ENCODE peak calls at places on chromosomes 3 and 15, in nine cellular contexts. U, S, H, R, Q, A, Z, K and I are unnamed samples.

GRCh38 chr3:100197876-100198275 is 62.9 kb upstream of the TBC1D23 start:
- DNase-seq in K (no peak), A (no peak), H (no peak), U (no peak), R (no peak), Q (no peak), Z (no peak), S (no peak), I (no peak)

GRCh38 chr3:56985460-56986327 is 74.8 kb upstream of the SPATA12 start:
- DNase-seq in Z (no peak), U (no peak), Q (peak; percentile 71), S (no peak), A (no peak), K (no peak), H (peak; percentile 37), R (no peak), I (no peak)

GRCh38 chr15:91578511-91578910 is 275.0 kb upstream of the SLCO3A1 start:
- DNase-seq in A (no peak), H (no peak), Z (no peak), K (no peak), S (no peak), Q (no peak), R (no peak), U (no peak), I (no peak)

GRCh38 chr3:36418296-36418695 is 38.0 kb downstream of the STAC start:
- DNase-seq in Q (peak; percentile 48), K (no peak), H (peak; percentile 37), R (no peak), Z (no peak), A (no peak), S (no peak), U (no peak), I (peak; percentile 19)

GRCh38 chr3:119257654-119258410 is 17.2 kb upstream of the B4GALT4 start:
- DNase-seq in K (no peak), H (no peak), R (no peak), U (no peak), A (no peak), S (no peak), Q (peak; percentile 3), Z (peak; percentile 73), I (no peak)

GRCh38 chr15:81386947-81387346 is 12.9 kb upstream of the TMC3 start:
- DNase-seq in S (no peak), K (no peak), U (no peak), R (no peak), Q (peak; percentile 45), A (no peak), Z (no peak), H (no peak), I (no peak)

GRCh38 chr3:11653298-11654055 is 9.8 kb upstream of the VGLL4 start:
- DNase-seq in H (no peak), A (no peak), K (no peak), Q (no peak), U (no peak), R (no peak), Z (no peak), S (peak; percentile 65), I (no peak)

GRCh38 chr3:55626284-55626675 is 139.2 kb upstream of the WNT5A start:
- DNase-seq in A (no peak), K (no peak), Z (no peak), H (no peak), U (no peak), Q (peak; percentile 40), R (no peak), S (no peak), I (no peak)

GRCh38 chr3:89108154-89108553 is 733 bp downstream of the EPHA3 start:
- DNase-seq in A (no peak), Z (no peak), R (no peak), H (no peak), S (no peak), K (no peak), U (no peak), Q (no peak), I (no peak)

GRCh38 chr3:119751423-119751822 is 30.5 kb upstream of the NR1I2 start:
- DNase-seq in Q (no peak), A (no peak), S (no peak), K (no peak), R (no peak), H (no peak), Z (no peak), U (no peak), I (no peak)

GRCh38 chr3:69649120-69649519 is 90.1 kb upstream of the MITF start:
- DNase-seq in S (no peak), Z (no peak), U (no peak), Q (peak; percentile 58), A (no peak), R (no peak), H (peak; percentile 68), K (no peak), I (peak; percentile 78)

GRCh38 chr15:98526094-98526493 is 122.2 kb upstream of the IGF1R start:
- DNase-seq in S (no peak), A (no peak), K (no peak), Q (no peak), U (no peak), H (no peak), R (no peak), Z (no peak), I (no peak)

GRCh38 chr15:28264166-28264565 is 57.8 kb downstream of the HERC2 start:
- DNase-seq in A (no peak), Q (no peak), H (no peak), S (no peak), R (no peak), K (no peak), Z (no peak), U (no peak), I (no peak)

GRCh38 chr15:31975446-31976229 is 54.7 kb upstream of the CHRNA7 start:
- DNase-seq in U (peak; percentile 80), H (no peak), A (no peak), Q (peak; percentile 57), S (peak; percentile 66), R (no peak), K (no peak), Z (no peak), I (no peak)

GRCh38 chr3:151896662-151897012 is 23.2 kb downstream of the SUCNR1 start:
- DNase-seq in S (no peak), Z (no peak), A (no peak), R (no peak), K (no peak), U (no peak), H (peak; percentile 57), Q (no peak), I (peak; percentile 90)

GRCh38 chr15:90203922-90204321 is 2.8 kb downstream of the SEMA4B start:
- DNase-seq in A (no peak), Z (no peak), K (no peak), S (no peak), H (no peak), Q (no peak), U (peak; percentile 68), R (no peak), I (no peak)

GRCh38 chr3:61371123-61371522 is 119.9 kb upstream of the FHIT start:
- DNase-seq in Z (no peak), R (no peak), U (no peak), K (no peak), Q (no peak), A (no peak), S (peak; percentile 64), H (no peak), I (no peak)

GRCh38 chr15:64095431-64095794 is 369 bp upstream of the SNX1 start:
- DNase-seq in S (no peak), K (no peak), A (no peak), Z (no peak), Q (no peak), R (no peak), U (no peak), H (no peak), I (no peak)

GRCh38 chr3:57234613-57235575 is 7.4 kb downstream of the APPL1 start:
- DNase-seq in A (no peak), R (no peak), U (no peak), Q (no peak), Z (no peak), S (no peak), H (no peak), K (no peak), I (no peak)

GRCh38 chr15:77824361-77824985 is 191.8 kb upstream of the LINGO1 start:
- DNase-seq in S (no peak), U (no peak), Z (no peak), K (no peak), Q (no peak), R (no peak), A (no peak), H (no peak), I (no peak)
- H3K27me3 ChIP-seq in S (peaks cover 37% of the 10 kb centered on the region), U (no peaks in the 10 kb centered on the region), Z (peaks cover 44% of the 10 kb centered on the region), K (peaks cover 11% of the 10 kb centered on the region), Q (peaks cover 19% of the 10 kb centered on the region), R (peaks cover 35% of the 10 kb centered on the region), A (peaks cover 18% of the 10 kb centered on the region), H (peaks cover 38% of the 10 kb centered on the region), I (peaks cover 15% of the 10 kb centered on the region)

GRCh38 chr15:74431116-74431515 is 2.6 kb downstream of the SEMA7A start:
- DNase-seq in R (no peak), U (peak; percentile 14), A (no peak), Z (no peak), H (no peak), Q (no peak), S (no peak), K (no peak), I (no peak)
- H3K27me3 ChIP-seq in R (peaks cover 37% of the 10 kb centered on the region), U (no peaks in the 10 kb centered on the region), A (peaks cover 4% of the 10 kb centered on the region), Z (peaks cover 46% of the 10 kb centered on the region), H (no peaks in the 10 kb centered on the region), Q (no peaks in the 10 kb centered on the region), S (peaks cover 8% of the 10 kb centered on the region), K (no peaks in the 10 kb centered on the region), I (no peaks in the 10 kb centered on the region)

GRCh38 chr3:34727700-34728099 is 911.6 kb upstream of the ARPP21 start:
- DNase-seq in Z (no peak), A (no peak), K (no peak), Q (no peak), H (no peak), S (no peak), R (no peak), U (no peak), I (no peak)

DNA sequence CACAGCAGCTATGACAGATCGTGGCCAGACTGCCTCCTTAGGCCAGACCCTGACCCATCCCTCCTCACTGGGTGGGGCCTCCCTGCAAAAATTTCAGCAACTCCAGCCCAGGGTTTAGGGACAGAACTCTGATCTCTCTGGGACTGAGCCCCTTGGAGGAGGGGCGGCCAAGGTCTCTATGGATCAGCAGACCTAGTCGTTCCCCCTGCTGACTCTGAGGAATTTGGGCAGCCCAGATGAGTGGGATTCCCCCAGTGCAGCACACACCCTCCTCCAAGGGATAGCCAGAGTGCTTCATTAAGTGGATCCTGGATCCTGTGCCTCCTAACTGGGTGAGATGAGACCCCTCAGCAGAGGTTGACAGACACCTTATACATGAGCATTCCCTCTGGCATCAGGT is 907.4 kb upstream of the ARPP21 start:
- DNase-seq in K (no peak), U (no peak), Q (no peak), Z (no peak), A (no peak), R (no peak), H (no peak), S (peak; percentile 44), I (no peak)
- H3K27me3 ChIP-seq in K (no peaks in the 10 kb centered on the region), U (no peaks in the 10 kb centered on the region), Q (no peaks in the 10 kb centered on the region), Z (no peaks in the 10 kb centered on the region), A (no peaks in the 10 kb centered on the region), R (no peaks in the 10 kb centered on the region), H (no peaks in the 10 kb centered on the region), S (no peaks in the 10 kb centered on the region), I (no peaks in the 10 kb centered on the region)

DNA sequence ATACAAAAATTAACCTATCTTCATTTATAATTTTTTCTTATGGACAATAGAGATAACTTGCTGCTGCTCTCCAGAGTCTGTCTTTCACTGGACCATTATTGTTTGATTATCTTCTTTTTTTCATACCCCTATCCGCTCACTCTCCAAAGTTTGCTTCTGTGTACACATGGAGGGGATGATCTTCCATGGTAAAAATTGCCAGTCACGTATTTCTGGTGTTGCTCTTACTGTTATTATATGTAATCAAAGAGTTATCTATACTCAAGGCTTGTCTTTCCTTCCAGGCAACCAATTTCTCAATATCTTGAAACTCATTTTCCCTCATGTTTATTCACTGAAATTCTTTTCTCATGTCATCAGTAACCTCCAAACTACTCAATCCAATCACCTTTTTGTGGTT is 817.8 kb upstream of the NECTIN3 start:
- DNase-seq in Q (no peak), H (no peak), Z (no peak), S (no peak), R (no peak), A (no peak), K (no peak), U (no peak), I (no peak)
- H3K27me3 ChIP-seq in Q (no peaks in the 10 kb centered on the region), H (no peaks in the 10 kb centered on the region), Z (no peaks in the 10 kb centered on the region), S (no peaks in the 10 kb centered on the region), R (no peaks in the 10 kb centered on the region), A (no peaks in the 10 kb centered on the region), K (no peaks in the 10 kb centered on the region), U (no peaks in the 10 kb centered on the region), I (no peaks in the 10 kb centered on the region)